ENCODE peak calls at places on chromosomes 7 and 10, in five cellular contexts. H is RWPE2, J is upper lobe of right lung, O is HFF-Myc, E is astrocyte of the cerebellum. V is an unnamed sample.

GRCh38 chr10:13784067-13784466 is 197.3 kb downstream of the PRPF18 start:
- DNase-seq in O (peak), J (no peak), H (no peak), E (no peak), V (no peak)

GRCh38 chr10:88120075-88120474 is 256.6 kb downstream of the PTEN start:
- DNase-seq in E (no peak), H (no peak), O (no peak), J (no peak), V (no peak)

GRCh38 chr10:33257439-33257838 is 77.0 kb downstream of the NRP1 start:
- DNase-seq in J (no peak), H (no peak), E (no peak), O (no peak), V (no peak)

GRCh38 chr7:113071465-113071864 is 15.2 kb downstream of the GPR85 start:
- DNase-seq in O (no peak), H (no peak), J (no peak), E (no peak), V (peak)

GRCh38 chr10:110893559-110894179 is 21.9 kb downstream of the PDCD4 start:
- DNase-seq in E (no peak), J (no peak), O (no peak), H (no peak), V (peak)

GRCh38 chr7:69115788-69116187 is 482.5 kb upstream of the AUTS2 start:
- DNase-seq in J (no peak), E (no peak), H (no peak), O (no peak), V (no peak)

GRCh38 chr10:5550621-5551530 is 26.1 kb downstream of the CALML3 start:
- DNase-seq in O (no peak), H (no peak), E (no peak), J (peak), V (no peak)

GRCh38 chr7:122132341-122132740 is 11.7 kb downstream of the AASS start:
- DNase-seq in O (peak), E (peak), J (no peak), H (no peak), V (peak)

GRCh38 chr10:11177926-11178453 is 160.3 kb downstream of the CELF2 start:
- DNase-seq in H (no peak), E (no peak), O (no peak), J (no peak), V (no peak)

GRCh38 chr7:79787623-79788022 is 334.2 kb upstream of the MAGI2 start:
- DNase-seq in H (no peak), J (no peak), E (no peak), O (no peak), V (no peak)

GRCh38 chr10:69356187-69356586 is 60.5 kb downstream of the TACR2 start:
- DNase-seq in H (no peak), O (no peak), J (no peak), E (no peak), V (no peak)

GRCh38 chr7:54960517-54960916 is 58.3 kb upstream of the EGFR start:
- DNase-seq in H (no peak), J (no peak), E (no peak), O (peak), V (no peak)

GRCh38 chr7:105376901-105377533 is 11.7 kb downstream of the SRPK2 start:
- DNase-seq in H (no peak), E (no peak), O (no peak), J (no peak), V (no peak)

GRCh38 chr7:129872054-129872453 is 80.7 kb downstream of the UBE2H start:
- DNase-seq in J (no peak), O (no peak), E (no peak), H (no peak), V (no peak)

GRCh38 chr7:22452142-22452763 is 47.7 kb downstream of the STEAP1B start:
- DNase-seq in J (peak), O (no peak), H (no peak), E (no peak), V (peak)

GRCh38 chr10:85602306-85602705 is 764.3 kb downstream of the GRID1 start:
- DNase-seq in O (no peak), E (no peak), H (no peak), J (no peak), V (no peak)

GRCh38 chr10:113024930-113025329 is 74.9 kb downstream of the TCF7L2 start:
- DNase-seq in O (no peak), H (no peak), J (no peak), E (no peak), V (no peak)

GRCh38 chr7:134878731-134879295 is 99.4 kb downstream of the CALD1 start:
- DNase-seq in J (no peak), E (no peak), O (no peak), H (no peak), V (no peak)
- TF ChIP-seq CTCF in J (no peak), E (no peak), O (peak), H (no peak), V (no peak)

GRCh38 chr10:45592926-45593325 is 79.6 kb downstream of the ZFAND4 start:
- DNase-seq in J (no peak), O (no peak), E (no peak), H (no peak), V (no peak)

GRCh38 chr10:45594276-45595157 is 78.1 kb downstream of the ZFAND4 start:
- DNase-seq in H (peak), O (peak), J (peak), E (peak), V (peak)

GRCh38 chr10:45591262-45591661 is 81.3 kb downstream of the ZFAND4 start:
- DNase-seq in E (no peak), O (no peak), J (no peak), H (no peak), V (no peak)

GRCh38 chr10:45593938-45594275 is 78.7 kb downstream of the ZFAND4 start:
- DNase-seq in E (no peak), O (no peak), J (no peak), H (no peak), V (no peak)

GRCh38 chr10:45592432-45592831 is 80.1 kb downstream of the ZFAND4 start:
- DNase-seq in E (no peak), O (no peak), J (no peak), H (no peak), V (no peak)
- H3K4me3 ChIP-seq in E (no peak), O (no peak), J (no peak), H (no peak), V (no peak)

GRCh38 chr7:155356323-155357105 is 58.8 kb downstream of the INSIG1 start:
- DNase-seq in H (no peak), E (no peak), J (peak), O (no peak), V (peak)
- TF ChIP-seq CTCF in H (peak), E (peak), J (peak), O (peak), V (peak)

GRCh38 chr7:151341357-151342101 is at the start of gene NUB1:
- DNase-seq in H (peak), E (peak), O (peak), J (peak), V (peak)

GRCh38 chr7:151339651-151340377 is 1.8 kb upstream of the NUB1 start:
- DNase-seq in H (no peak), J (no peak), O (no peak), E (no peak), V (no peak)

GRCh38 chr7:151342811-151343210 is 1.2 kb downstream of the NUB1 start:
- DNase-seq in E (no peak), H (no peak), O (no peak), J (no peak), V (no peak)

GRCh38 chr7:151342102-151342646 is 562 bp downstream of the NUB1 start:
- DNase-seq in O (no peak), H (no peak), E (no peak), J (no peak), V (peak)

GRCh38 chr7:151340794-151341356 is 737 bp upstream of the NUB1 start:
- DNase-seq in H (no peak), J (no peak), O (no peak), E (no peak), V (no peak)
- H3K4me3 ChIP-seq in H (peak), J (peak), O (peak), E (peak), V (peak)

GRCh38 chr7:34240450-34240849 is 335.1 kb downstream of the BMPER start:
- DNase-seq in E (no peak), H (no peak), O (no peak), J (no peak), V (no peak)
- TF ChIP-seq CTCF in E (no peak), H (no peak), O (no peak), J (no peak), V (no peak)

GRCh38 chr10:12414278-12414988 is 65.1 kb downstream of the CAMK1D start:
- DNase-seq in O (no peak), H (no peak), J (no peak), E (peak), V (peak)
- H3K4me3 ChIP-seq in O (no peak), H (no peak), J (no peak), E (no peak), V (no peak)

DNA sequence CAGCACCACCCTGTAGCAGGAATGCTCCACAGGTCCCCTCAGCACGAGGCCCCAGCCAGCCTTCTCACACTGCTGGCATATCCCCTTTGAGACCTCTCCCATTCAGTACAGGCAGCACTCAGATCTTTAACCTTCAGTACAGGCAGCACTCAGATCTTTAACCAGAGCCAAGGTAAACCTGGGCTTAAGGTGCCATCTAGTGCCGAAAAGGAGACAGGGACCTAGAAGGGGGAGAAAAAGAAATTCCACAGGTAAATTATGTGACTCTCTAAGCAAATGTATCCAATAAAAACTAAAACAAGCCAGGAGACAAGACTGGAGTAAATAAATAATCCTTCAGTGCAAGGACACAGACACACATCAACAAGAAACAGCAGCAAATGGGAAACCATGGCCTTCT is 358.6 kb downstream of the PTPRN2 start:
- DNase-seq in E (no peak), O (no peak), H (no peak), J (no peak), V (no peak)
- TF ChIP-seq CTCF in E (no peak), O (no peak), H (no peak), J (no peak), V (no peak)

V was measured in fibroblast of villous mesenchyme.